ENCODE peak calls at places on chromosomes 1 and 21, in ten cellular contexts. F is GM23338; I is CD8-positive, alpha-beta memory T cell; M is breast epithelium; R is PC-3; Y is fibroblast of lung; A is pancreas; T is cardiac muscle cell; W is GM23248; E is heart right ventricle. C is an unnamed sample.

GRCh38 chr1:67590329-67590728 is 94.7 kb upstream of the GADD45A start:
- DNase-seq in I (no peak), F (no peak), M (no peak), R (no peak), E (peak; percentile 61), Y (peak; percentile 37), A (no peak), T (peak; percentile 64), W (peak; percentile 54), C (no peak)

GRCh38 chr1:206699626-206700025 is 14.9 kb downstream of the MAPKAPK2 start:
- DNase-seq in F (no peak), Y (no peak), M (no peak), R (no peak), T (peak; percentile 72), E (no peak), W (no peak), A (no peak), I (no peak), C (no peak)

GRCh38 chr1:226938903-226939438 is 1.1 kb upstream of the COQ8A start:
- DNase-seq in E (no peak), R (peak; percentile 74), T (peak; percentile 59), Y (peak; percentile 50), I (no peak), W (peak; percentile 77), A (no peak), M (no peak), F (no peak), C (no peak)

GRCh38 chr1:155981266-155982088 is 3.1 kb upstream of the ARHGEF2 start:
- DNase-seq in F (no peak), W (peak; percentile 90), T (peak; percentile 90), R (no peak), Y (peak; percentile 78), A (no peak), M (no peak), I (no peak), E (no peak), C (no peak)

GRCh38 chr1:42679364-42679983 is 2.7 kb upstream of the YBX1 start:
- DNase-seq in E (no peak), A (no peak), Y (peak; percentile 27), T (peak; percentile 14), W (peak; percentile 91), F (no peak), M (no peak), I (no peak), R (no peak), C (no peak)

GRCh38 chr21:32624726-32625125 is 12.5 kb upstream of the CFAP298 start:
- DNase-seq in A (no peak), R (peak; percentile 57), T (peak; percentile 29), Y (peak; percentile 84), I (no peak), W (peak; percentile 51), E (no peak), F (no peak), M (no peak), C (no peak)

GRCh38 chr1:240906477-240906876 is 294.5 kb upstream of the GREM2 start:
- DNase-seq in A (no peak), M (no peak), F (no peak), I (no peak), Y (no peak), T (no peak), E (peak; percentile 11), R (no peak), W (peak; percentile 12), C (no peak)

GRCh38 chr1:234561322-234561721 is 48.7 kb downstream of the IRF2BP2 start:
- DNase-seq in T (no peak), A (no peak), I (no peak), M (no peak), R (no peak), Y (no peak), E (no peak), F (no peak), W (no peak), C (peak; percentile 19)

GRCh38 chr1:80594013-80594412 is 1206.7 kb upstream of the ADGRL2 start:
- DNase-seq in W (no peak), Y (no peak), E (no peak), A (no peak), R (peak; percentile 79), F (no peak), M (peak; percentile 19), T (no peak), I (no peak), C (no peak)

GRCh38 chr1:116164056-116164889 is 53.1 kb downstream of the MAB21L3 start:
- DNase-seq in W (peak; percentile 27), I (no peak), R (no peak), F (no peak), T (peak; percentile 32), M (no peak), E (no peak), A (no peak), Y (no peak), C (no peak)

GRCh38 chr21:17729455-17729854 is 89.7 kb downstream of the C21orf91 start:
- DNase-seq in F (no peak), I (no peak), E (no peak), T (no peak), Y (no peak), W (no peak), A (no peak), M (no peak), R (no peak), C (no peak)

GRCh38 chr21:46436586-46436985 is 22.1 kb upstream of the DIP2A start:
- DNase-seq in M (no peak), R (no peak), F (no peak), A (no peak), W (no peak), E (no peak), I (no peak), Y (no peak), T (no peak), C (no peak)

GRCh38 chr1:172402878-172403573 is 17.5 kb upstream of the C1orf105 start:
- DNase-seq in R (no peak), T (peak; percentile 19), I (no peak), A (peak; percentile 16), W (no peak), Y (peak; percentile 39), E (no peak), F (no peak), M (no peak), C (no peak)

GRCh38 chr1:11654571-11655262 is at the start of gene FBXO44:
- DNase-seq in A (peak; percentile 79), M (peak; percentile 64), F (peak; percentile 91), E (peak; percentile 34), Y (no peak), R (peak; percentile 34), I (peak; percentile 58), W (peak; percentile 65), T (peak; percentile 10), C (no peak)

GRCh38 chr1:162159515-162159914 is 90.0 kb downstream of the NOS1AP start:
- DNase-seq in A (peak; percentile 39), W (no peak), M (no peak), E (no peak), F (no peak), Y (no peak), I (no peak), T (no peak), R (peak; percentile 83), C (no peak)

GRCh38 chr1:20342294-20343148 is 51.8 kb downstream of the VWA5B1 start:
- DNase-seq in I (no peak), Y (no peak), W (no peak), R (no peak), E (no peak), T (no peak), M (no peak), F (no peak), A (no peak), C (no peak)

GRCh38 chr1:77824694-77825355 is 45.4 kb downstream of the MIGA1 start:
- DNase-seq in Y (no peak), A (no peak), T (no peak), R (peak; percentile 53), I (no peak), E (no peak), F (no peak), W (peak; percentile 47), M (no peak), C (no peak)
- H3K36me3 ChIP-seq in Y (no peaks in the 10 kb centered on the region), A (no peaks in the 10 kb centered on the region), T (no peaks in the 10 kb centered on the region), R (no peaks in the 10 kb centered on the region), I (no peaks in the 10 kb centered on the region), E (no peaks in the 10 kb centered on the region), F (no peaks in the 10 kb centered on the region), W (no peaks in the 10 kb centered on the region), M (no peaks in the 10 kb centered on the region), C (peaks cover 9% of the 10 kb centered on the region)

GRCh38 chr1:8381618-8382017 is 63.7 kb downstream of the SLC45A1 start:
- DNase-seq in T (no peak), Y (no peak), R (no peak), I (no peak), A (no peak), W (no peak), E (no peak), F (no peak), M (no peak), C (no peak)
- H3K27ac ChIP-seq in T (peak overlapping the region; percentile 69), Y (no peak overlapping the region), R (no peak overlapping the region), I (no peak overlapping the region), A (no peak overlapping the region), W (no peak overlapping the region), E (peak overlapping the region; percentile 52), F (peak overlapping the region; percentile 39), M (peak overlapping the region; percentile 41), C (peak overlapping the region; percentile 7)

GRCh38 chr1:173827611-173828010 is 2.9 kb upstream of the CENPL start:
- DNase-seq in M (no peak), T (no peak), E (no peak), I (no peak), F (no peak), Y (no peak), A (no peak), W (peak; percentile 31), R (peak; percentile 84), C (no peak)

DNA sequence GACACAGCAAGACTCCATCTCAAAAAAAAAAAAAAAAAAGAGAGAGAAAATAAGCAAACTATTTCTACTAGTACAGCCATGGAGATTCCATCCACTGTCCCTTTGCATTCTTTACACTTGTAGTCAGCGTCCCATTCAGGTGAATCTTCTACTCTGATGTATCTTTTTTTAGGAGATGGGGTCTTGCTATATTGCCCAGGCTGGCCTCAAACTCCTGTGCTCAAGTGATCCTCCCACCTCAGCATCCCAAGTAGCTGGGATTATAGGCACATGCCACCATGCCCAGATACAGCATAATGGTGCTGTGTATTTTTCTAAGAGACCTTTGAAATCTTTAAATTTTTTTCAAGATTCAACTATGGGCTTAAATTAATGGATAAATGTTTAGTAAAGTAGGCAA is 8.1 kb upstream of the CENPL start:
- DNase-seq in T (no peak), A (no peak), W (no peak), M (no peak), E (no peak), R (no peak), Y (no peak), I (no peak), F (no peak), C (no peak)
- H3K36me3 ChIP-seq in T (peaks cover 32% of the 10 kb centered on the region), A (no peaks in the 10 kb centered on the region), W (peaks cover 26% of the 10 kb centered on the region), M (no peaks in the 10 kb centered on the region), E (no peaks in the 10 kb centered on the region), R (peaks cover 46% of the 10 kb centered on the region), Y (no peaks in the 10 kb centered on the region), I (peaks cover 24% of the 10 kb centered on the region), F (peaks cover 34% of the 10 kb centered on the region), C (peaks cover 62% of the 10 kb centered on the region)

DNA sequence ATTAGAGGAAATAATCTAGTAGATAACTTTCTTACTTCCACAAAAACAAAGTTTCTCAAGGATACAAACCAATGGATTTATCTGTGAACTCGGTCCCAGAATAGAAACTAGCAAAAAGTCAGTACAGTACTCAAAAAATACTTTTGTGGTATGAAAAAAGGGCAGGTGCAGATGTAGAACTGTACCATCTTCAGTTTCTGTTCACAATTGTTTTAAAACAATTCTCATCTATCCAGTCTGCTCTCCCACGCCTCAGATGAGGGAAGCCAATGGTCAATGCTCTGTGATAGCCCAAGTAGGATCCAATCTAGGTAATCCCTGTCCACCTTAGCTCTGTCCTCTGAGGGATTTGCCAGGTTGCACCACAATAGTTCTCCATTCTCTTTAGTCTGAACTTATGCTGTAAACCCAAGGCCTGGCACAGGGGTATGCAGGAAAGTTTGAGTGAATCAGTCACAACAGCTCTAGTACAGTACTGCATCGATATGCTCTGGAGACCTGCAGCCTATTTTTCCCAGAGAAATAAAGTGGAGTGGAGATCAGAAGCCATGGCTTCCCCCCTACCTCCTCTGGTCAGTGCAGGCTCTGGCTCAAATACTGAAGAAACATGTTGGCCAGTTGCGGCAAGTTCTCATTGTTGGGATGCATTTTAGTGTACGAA is 1.4 kb downstream of the KTI12 start:
- DNase-seq in M (no peak), A (no peak), E (no peak), R (no peak), T (no peak), I (no peak), F (no peak), Y (no peak), W (no peak), C (no peak)
- H3K27ac ChIP-seq in M (no peak overlapping the region), A (peak overlapping the region; percentile 82), E (peak overlapping the region; percentile 92), R (no peak overlapping the region), T (no peak overlapping the region), I (peak overlapping the region; percentile 91), F (peak overlapping the region; percentile 57), Y (peak overlapping the region; percentile 96), W (peak overlapping the region; percentile 89), C (peak overlapping the region; percentile 95)